ENCODE peak calls at places on chromosomes 7 and 10, in nine cellular contexts. One of them, this sample, is unnamed.

GRCh38 chr7:15015545-15016314 is 113.2 kb upstream of the DGKB start:
- DNase-seq in OCI-M1: peak
- DNase-seq in NCI-H2081 treated with DMSO at 0.1 percent for 48 hours: peak
- DNase-seq in EH: peak
- DNase-seq in HCEC 1CT: peak
- DNase-seq in ELF-1: peak
- DNase-seq in naive thymus-derived CD4-positive, alpha-beta T cell: no peak
- DNase-seq in mesothelial cell of epicardium: peak
- DNase-seq in activated CD4-positive, alpha-beta T cell treated with anti-CD3 and anti-CD28 coated beads for 24 hours: no peak
- DNase-seq in this sample: peak

GRCh38 chr10:3126741-3127342 is 45.7 kb downstream of the PITRM1 start:
- DNase-seq in OCI-M1: no peak
- DNase-seq in NCI-H2081 treated with DMSO at 0.1 percent for 48 hours: peak
- DNase-seq in EH: no peak
- DNase-seq in HCEC 1CT: no peak
- DNase-seq in ELF-1: peak
- DNase-seq in naive thymus-derived CD4-positive, alpha-beta T cell: no peak
- DNase-seq in mesothelial cell of epicardium: no peak
- DNase-seq in activated CD4-positive, alpha-beta T cell treated with anti-CD3 and anti-CD28 coated beads for 24 hours: no peak
- DNase-seq in this sample: no peak

GRCh38 chr10:33039167-33039566 is 81.1 kb upstream of the ITGB1 start:
- DNase-seq in OCI-M1: no peak
- DNase-seq in NCI-H2081 treated with DMSO at 0.1 percent for 48 hours: no peak
- DNase-seq in EH: no peak
- DNase-seq in HCEC 1CT: no peak
- DNase-seq in ELF-1: no peak
- DNase-seq in naive thymus-derived CD4-positive, alpha-beta T cell: no peak
- DNase-seq in mesothelial cell of epicardium: no peak
- DNase-seq in activated CD4-positive, alpha-beta T cell treated with anti-CD3 and anti-CD28 coated beads for 24 hours: no peak
- DNase-seq in this sample: no peak

GRCh38 chr10:45354261-45354660 is 19.8 kb upstream of the ALOX5 start:
- DNase-seq in OCI-M1: peak
- DNase-seq in NCI-H2081 treated with DMSO at 0.1 percent for 48 hours: no peak
- DNase-seq in EH: peak
- DNase-seq in HCEC 1CT: no peak
- DNase-seq in ELF-1: no peak
- DNase-seq in naive thymus-derived CD4-positive, alpha-beta T cell: no peak
- DNase-seq in mesothelial cell of epicardium: no peak
- DNase-seq in activated CD4-positive, alpha-beta T cell treated with anti-CD3 and anti-CD28 coated beads for 24 hours: no peak
- DNase-seq in this sample: no peak

GRCh38 chr7:36076073-36076472 is 77.0 kb upstream of the EEPD1 start:
- DNase-seq in OCI-M1: no peak
- DNase-seq in NCI-H2081 treated with DMSO at 0.1 percent for 48 hours: no peak
- DNase-seq in EH: no peak
- DNase-seq in HCEC 1CT: no peak
- DNase-seq in ELF-1: no peak
- DNase-seq in naive thymus-derived CD4-positive, alpha-beta T cell: no peak
- DNase-seq in mesothelial cell of epicardium: no peak
- DNase-seq in activated CD4-positive, alpha-beta T cell treated with anti-CD3 and anti-CD28 coated beads for 24 hours: no peak
- DNase-seq in this sample: no peak

GRCh38 chr7:47490501-47491265 is 91.2 kb downstream of the TNS3 start:
- DNase-seq in OCI-M1: no peak
- DNase-seq in NCI-H2081 treated with DMSO at 0.1 percent for 48 hours: no peak
- DNase-seq in EH: no peak
- DNase-seq in HCEC 1CT: no peak
- DNase-seq in ELF-1: no peak
- DNase-seq in naive thymus-derived CD4-positive, alpha-beta T cell: no peak
- DNase-seq in mesothelial cell of epicardium: no peak
- DNase-seq in activated CD4-positive, alpha-beta T cell treated with anti-CD3 and anti-CD28 coated beads for 24 hours: no peak
- DNase-seq in this sample: no peak

GRCh38 chr10:89301721-89302445 is at the start of gene IFIT2:
- DNase-seq in OCI-M1: peak
- DNase-seq in NCI-H2081 treated with DMSO at 0.1 percent for 48 hours: no peak
- DNase-seq in EH: peak
- DNase-seq in HCEC 1CT: peak
- DNase-seq in ELF-1: no peak
- DNase-seq in naive thymus-derived CD4-positive, alpha-beta T cell: no peak
- DNase-seq in mesothelial cell of epicardium: no peak
- DNase-seq in activated CD4-positive, alpha-beta T cell treated with anti-CD3 and anti-CD28 coated beads for 24 hours: no peak
- DNase-seq in this sample: peak

GRCh38 chr10:124911124-124912051 is 30.5 kb upstream of the ZRANB1 start:
- DNase-seq in OCI-M1: peak
- DNase-seq in NCI-H2081 treated with DMSO at 0.1 percent for 48 hours: no peak
- DNase-seq in EH: peak
- DNase-seq in HCEC 1CT: peak
- DNase-seq in ELF-1: no peak
- DNase-seq in naive thymus-derived CD4-positive, alpha-beta T cell: no peak
- DNase-seq in mesothelial cell of epicardium: peak
- DNase-seq in activated CD4-positive, alpha-beta T cell treated with anti-CD3 and anti-CD28 coated beads for 24 hours: no peak
- DNase-seq in this sample: no peak

GRCh38 chr10:33655921-33656320 is 321.5 kb upstream of the NRP1 start:
- DNase-seq in OCI-M1: no peak
- DNase-seq in NCI-H2081 treated with DMSO at 0.1 percent for 48 hours: no peak
- DNase-seq in EH: peak
- DNase-seq in HCEC 1CT: peak
- DNase-seq in ELF-1: no peak
- DNase-seq in naive thymus-derived CD4-positive, alpha-beta T cell: no peak
- DNase-seq in mesothelial cell of epicardium: no peak
- DNase-seq in activated CD4-positive, alpha-beta T cell treated with anti-CD3 and anti-CD28 coated beads for 24 hours: no peak
- DNase-seq in this sample: no peak

GRCh38 chr7:12596225-12596790 is 25.8 kb downstream of the SCIN start:
- DNase-seq in OCI-M1: no peak
- DNase-seq in NCI-H2081 treated with DMSO at 0.1 percent for 48 hours: no peak
- DNase-seq in EH: no peak
- DNase-seq in HCEC 1CT: no peak
- DNase-seq in ELF-1: no peak
- DNase-seq in naive thymus-derived CD4-positive, alpha-beta T cell: no peak
- DNase-seq in mesothelial cell of epicardium: no peak
- DNase-seq in activated CD4-positive, alpha-beta T cell treated with anti-CD3 and anti-CD28 coated beads for 24 hours: no peak
- DNase-seq in this sample: no peak

GRCh38 chr10:7410306-7410799 is 481 bp downstream of the SFMBT2 start:
- DNase-seq in OCI-M1: no peak
- DNase-seq in NCI-H2081 treated with DMSO at 0.1 percent for 48 hours: no peak
- DNase-seq in EH: peak
- DNase-seq in HCEC 1CT: peak
- DNase-seq in ELF-1: peak
- DNase-seq in naive thymus-derived CD4-positive, alpha-beta T cell: peak
- DNase-seq in mesothelial cell of epicardium: peak
- DNase-seq in activated CD4-positive, alpha-beta T cell treated with anti-CD3 and anti-CD28 coated beads for 24 hours: no peak
- DNase-seq in this sample: peak